ENCODE peak calls at places on chromosomes 4 and X, in eight cellular contexts. One of them, this sample, is unnamed.

GRCh38 chr4:77025643-77026321 is 50.0 kb downstream of the CCNI start:
- DNase-seq in substantia nigra: no peak
- DNase-seq in GM04503: no peak
- DNase-seq in T-helper 2 cell: peak
- DNase-seq in ACHN: no peak
- DNase-seq in HEK293T: no peak
- DNase-seq in GM10248: peak
- DNase-seq in G401: no peak
- DNase-seq in this sample: no peak

GRCh38 chr4:83490876-83491450 is 6.1 kb upstream of the ABRAXAS1 start:
- DNase-seq in substantia nigra: no peak
- DNase-seq in GM10248: peak
- DNase-seq in T-helper 2 cell: peak
- DNase-seq in HEK293T: peak
- DNase-seq in ACHN: peak
- DNase-seq in G401: peak
- DNase-seq in GM04503: no peak
- DNase-seq in this sample: peak

GRCh38 chrX:76428243-76429130 is 977 bp downstream of the MAGEE1 start:
- DNase-seq in ACHN: no peak
- DNase-seq in GM04503: no peak
- DNase-seq in substantia nigra: no peak
- DNase-seq in T-helper 2 cell: peak
- DNase-seq in HEK293T: no peak
- DNase-seq in GM10248: peak
- DNase-seq in G401: peak
- DNase-seq in this sample: no peak

GRCh38 chr4:43410636-43411035 is 518.1 kb downstream of the GRXCR1 start:
- DNase-seq in GM10248: no peak
- DNase-seq in substantia nigra: no peak
- DNase-seq in ACHN: no peak
- DNase-seq in GM04503: no peak
- DNase-seq in G401: no peak
- DNase-seq in T-helper 2 cell: no peak
- DNase-seq in HEK293T: no peak
- DNase-seq in this sample: no peak

GRCh38 chr4:156053174-156053573 is 99.5 kb upstream of the CTSO start:
- DNase-seq in HEK293T: no peak
- DNase-seq in G401: no peak
- DNase-seq in GM10248: no peak
- DNase-seq in ACHN: no peak
- DNase-seq in GM04503: no peak
- DNase-seq in T-helper 2 cell: no peak
- DNase-seq in substantia nigra: no peak
- DNase-seq in this sample: no peak

GRCh38 chr4:151530783-151531182 is 121.8 kb downstream of the FHIP1A start:
- DNase-seq in G401: peak
- DNase-seq in ACHN: peak
- DNase-seq in substantia nigra: no peak
- DNase-seq in GM10248: no peak
- DNase-seq in HEK293T: peak
- DNase-seq in GM04503: no peak
- DNase-seq in T-helper 2 cell: no peak
- DNase-seq in this sample: no peak

GRCh38 chr4:89101256-89102161 is 9.8 kb upstream of the TIGD2 start:
- DNase-seq in GM04503: no peak
- DNase-seq in GM10248: peak
- DNase-seq in T-helper 2 cell: no peak
- DNase-seq in ACHN: no peak
- DNase-seq in substantia nigra: no peak
- DNase-seq in HEK293T: no peak
- DNase-seq in G401: no peak
- DNase-seq in this sample: peak

GRCh38 chrX:72652132-72652531 is 62.0 kb downstream of the PHKA1 start:
- DNase-seq in ACHN: no peak
- DNase-seq in G401: peak
- DNase-seq in GM10248: no peak
- DNase-seq in HEK293T: no peak
- DNase-seq in GM04503: no peak
- DNase-seq in substantia nigra: peak
- DNase-seq in T-helper 2 cell: no peak
- DNase-seq in this sample: no peak

GRCh38 chrX:153926863-153927685 is 1.0 kb upstream of the ARHGAP4 start:
- DNase-seq in GM04503: no peak
- DNase-seq in GM10248: peak
- DNase-seq in ACHN: no peak
- DNase-seq in HEK293T: no peak
- DNase-seq in substantia nigra: no peak
- DNase-seq in T-helper 2 cell: peak
- DNase-seq in G401: no peak
- DNase-seq in this sample: peak

GRCh38 chr4:2936773-2937145 is 26.4 kb downstream of the NOP14 start:
- DNase-seq in GM04503: peak
- DNase-seq in HEK293T: no peak
- DNase-seq in G401: no peak
- DNase-seq in T-helper 2 cell: peak
- DNase-seq in ACHN: peak
- DNase-seq in GM10248: peak
- DNase-seq in substantia nigra: no peak
- DNase-seq in this sample: no peak

GRCh38 chrX:65920620-65921019 is 119.3 kb downstream of the VSIG4 start:
- DNase-seq in GM04503: no peak
- DNase-seq in GM10248: no peak
- DNase-seq in G401: no peak
- DNase-seq in HEK293T: no peak
- DNase-seq in substantia nigra: no peak
- DNase-seq in T-helper 2 cell: no peak
- DNase-seq in ACHN: no peak
- DNase-seq in this sample: no peak

GRCh38 chrX:152897216-152898144 is at the start of gene ZNF185:
- DNase-seq in substantia nigra: no peak
- DNase-seq in ACHN: peak
- DNase-seq in GM04503: no peak
- DNase-seq in G401: no peak
- DNase-seq in GM10248: no peak
- DNase-seq in T-helper 2 cell: no peak
- DNase-seq in HEK293T: no peak
- DNase-seq in this sample: no peak

GRCh38 chrX:86171366-86171765 is 23.1 kb downstream of the DACH2 start:
- DNase-seq in HEK293T: peak
- DNase-seq in G401: no peak
- DNase-seq in T-helper 2 cell: peak
- DNase-seq in GM10248: no peak
- DNase-seq in ACHN: peak
- DNase-seq in substantia nigra: no peak
- DNase-seq in GM04503: no peak
- DNase-seq in this sample: no peak

GRCh38 chrX:132481449-132481848 is 7.4 kb downstream of the MBNL3 start:
- DNase-seq in GM10248: no peak
- DNase-seq in T-helper 2 cell: peak
- DNase-seq in ACHN: no peak
- DNase-seq in substantia nigra: no peak
- DNase-seq in HEK293T: no peak
- DNase-seq in G401: no peak
- DNase-seq in GM04503: no peak
- DNase-seq in this sample: no peak

GRCh38 chr4:28373601-28374000 is 1513.0 kb downstream of the STIM2 start:
- DNase-seq in T-helper 2 cell: no peak
- DNase-seq in ACHN: no peak
- DNase-seq in HEK293T: no peak
- DNase-seq in G401: no peak
- DNase-seq in substantia nigra: no peak
- DNase-seq in GM04503: no peak
- DNase-seq in GM10248: no peak
- DNase-seq in this sample: no peak

GRCh38 chr4:52094746-52095145 is 43.6 kb downstream of the SPATA18 start:
- DNase-seq in HEK293T: no peak
- DNase-seq in GM04503: no peak
- DNase-seq in G401: no peak
- DNase-seq in ACHN: no peak
- DNase-seq in T-helper 2 cell: no peak
- DNase-seq in substantia nigra: no peak
- DNase-seq in GM10248: no peak
- DNase-seq in this sample: no peak

GRCh38 chr4:16227462-16227868 is 1.2 kb upstream of the TAPT1 start:
- DNase-seq in T-helper 2 cell: peak
- DNase-seq in GM10248: no peak
- DNase-seq in GM04503: no peak
- DNase-seq in HEK293T: no peak
- DNase-seq in substantia nigra: no peak
- DNase-seq in ACHN: peak
- DNase-seq in G401: peak
- DNase-seq in this sample: no peak

GRCh38 chrX:70481424-70481823 is 36.8 kb downstream of the DLG3 start:
- DNase-seq in HEK293T: no peak
- DNase-seq in GM04503: no peak
- DNase-seq in substantia nigra: no peak
- DNase-seq in T-helper 2 cell: no peak
- DNase-seq in GM10248: no peak
- DNase-seq in ACHN: no peak
- DNase-seq in G401: no peak
- DNase-seq in this sample: no peak

GRCh38 chr4:186563761-186564160 is 8.4 kb upstream of the MTNR1A start:
- DNase-seq in HEK293T: no peak
- DNase-seq in substantia nigra: no peak
- DNase-seq in ACHN: no peak
- DNase-seq in T-helper 2 cell: no peak
- DNase-seq in GM04503: no peak
- DNase-seq in G401: no peak
- DNase-seq in GM10248: no peak
- DNase-seq in this sample: no peak

GRCh38 chr4:164012396-164013027 is 518.0 kb downstream of the TMA16 start:
- DNase-seq in GM04503: no peak
- DNase-seq in T-helper 2 cell: peak
- DNase-seq in ACHN: peak
- DNase-seq in substantia nigra: no peak
- DNase-seq in HEK293T: peak
- DNase-seq in G401: no peak
- DNase-seq in GM10248: peak
- DNase-seq in this sample: no peak

GRCh38 chrX:137427813-137428212 is 138.1 kb upstream of the ZIC3 start:
- DNase-seq in G401: no peak
- DNase-seq in HEK293T: no peak
- DNase-seq in GM10248: no peak
- DNase-seq in substantia nigra: no peak
- DNase-seq in GM04503: no peak
- DNase-seq in T-helper 2 cell: no peak
- DNase-seq in ACHN: no peak
- DNase-seq in this sample: no peak

GRCh38 chrX:150688911-150689451 is 4.2 kb upstream of the MTMR1 start:
- DNase-seq in G401: no peak
- DNase-seq in ACHN: peak
- DNase-seq in GM04503: peak
- DNase-seq in GM10248: no peak
- DNase-seq in substantia nigra: no peak
- DNase-seq in T-helper 2 cell: no peak
- DNase-seq in HEK293T: peak
- DNase-seq in this sample: no peak

GRCh38 chr4:5710065-5710961 is 688 bp upstream of the EVC start:
- DNase-seq in substantia nigra: no peak
- DNase-seq in G401: peak
- DNase-seq in GM04503: no peak
- DNase-seq in ACHN: peak
- DNase-seq in T-helper 2 cell: peak
- DNase-seq in HEK293T: peak
- DNase-seq in GM10248: no peak
- DNase-seq in this sample: no peak

GRCh38 chr4:134762053-134762452 is 560.5 kb upstream of the PABPC4L start:
- DNase-seq in G401: no peak
- DNase-seq in substantia nigra: no peak
- DNase-seq in T-helper 2 cell: no peak
- DNase-seq in HEK293T: peak
- DNase-seq in GM10248: no peak
- DNase-seq in ACHN: no peak
- DNase-seq in GM04503: no peak
- DNase-seq in this sample: no peak

GRCh38 chr4:74618659-74619058 is 173.7 kb downstream of the AREG start:
- DNase-seq in T-helper 2 cell: no peak
- DNase-seq in substantia nigra: no peak
- DNase-seq in GM10248: no peak
- DNase-seq in G401: no peak
- DNase-seq in GM04503: no peak
- DNase-seq in ACHN: peak
- DNase-seq in HEK293T: no peak
- DNase-seq in this sample: no peak

GRCh38 chrX:6053126-6053625 is 175.5 kb downstream of the NLGN4X start:
- DNase-seq in GM10248: no peak
- DNase-seq in substantia nigra: no peak
- DNase-seq in HEK293T: no peak
- DNase-seq in G401: peak
- DNase-seq in ACHN: no peak
- DNase-seq in GM04503: no peak
- DNase-seq in T-helper 2 cell: no peak
- DNase-seq in this sample: no peak

GRCh38 chr4:52288212-52288611 is 237.1 kb downstream of the SPATA18 start:
- DNase-seq in substantia nigra: no peak
- DNase-seq in GM04503: no peak
- DNase-seq in ACHN: no peak
- DNase-seq in GM10248: no peak
- DNase-seq in HEK293T: no peak
- DNase-seq in G401: peak
- DNase-seq in T-helper 2 cell: no peak
- DNase-seq in this sample: no peak

GRCh38 chr4:181006509-181007290 is 1236.5 kb upstream of the TENM3 start:
- DNase-seq in substantia nigra: no peak
- DNase-seq in GM10248: no peak
- DNase-seq in ACHN: peak
- DNase-seq in HEK293T: no peak
- DNase-seq in G401: no peak
- DNase-seq in GM04503: no peak
- DNase-seq in T-helper 2 cell: no peak
- DNase-seq in this sample: no peak

GRCh38 chr4:71292228-71292627 is 46.6 kb upstream of the SLC4A4 start:
- DNase-seq in GM04503: no peak
- DNase-seq in GM10248: no peak
- DNase-seq in substantia nigra: no peak
- DNase-seq in G401: no peak
- DNase-seq in T-helper 2 cell: no peak
- DNase-seq in HEK293T: no peak
- DNase-seq in ACHN: no peak
- DNase-seq in this sample: no peak

GRCh38 chrX:47285762-47286320 is 53.0 kb downstream of the USP11 start:
- DNase-seq in G401: no peak
- DNase-seq in T-helper 2 cell: no peak
- DNase-seq in GM04503: peak
- DNase-seq in ACHN: no peak
- DNase-seq in substantia nigra: no peak
- DNase-seq in HEK293T: no peak
- DNase-seq in GM10248: no peak
- DNase-seq in this sample: no peak

GRCh38 chr4:99857302-99857701 is 36.9 kb downstream of the LAMTOR3 start:
- DNase-seq in substantia nigra: no peak
- DNase-seq in GM04503: no peak
- DNase-seq in T-helper 2 cell: no peak
- DNase-seq in ACHN: no peak
- DNase-seq in G401: no peak
- DNase-seq in HEK293T: no peak
- DNase-seq in GM10248: no peak
- DNase-seq in this sample: no peak

GRCh38 chr4:8205749-8206611 is 6.9 kb downstream of the SH3TC1 start:
- DNase-seq in G401: no peak
- DNase-seq in ACHN: no peak
- DNase-seq in GM04503: no peak
- DNase-seq in T-helper 2 cell: no peak
- DNase-seq in substantia nigra: no peak
- DNase-seq in GM10248: no peak
- DNase-seq in HEK293T: no peak
- DNase-seq in this sample: no peak

GRCh38 chr4:47830263-47831025 is 7.4 kb downstream of the CORIN start:
- DNase-seq in GM04503: no peak
- DNase-seq in substantia nigra: no peak
- DNase-seq in ACHN: no peak
- DNase-seq in T-helper 2 cell: peak
- DNase-seq in HEK293T: no peak
- DNase-seq in G401: no peak
- DNase-seq in GM10248: no peak
- DNase-seq in this sample: no peak

This sample was measured in GM19239.